ENCODE peak calls at places on chromosomes 7 and 10, in eight cellular contexts. T, Z, V, Q, I, E, O and H are unnamed samples.

GRCh38 chr10:132776186-132776585 is 9.8 kb downstream of the NKX6-2 start:
- DNase-seq in Z (no peak), I (no peak), E (no peak), T (no peak), V (no peak), Q (no peak), O (no peak), H (no peak)

GRCh38 chr10:1643161-1643910 is 94.0 kb downstream of the ADARB2 start:
- DNase-seq in V (no peak), I (no peak), Q (no peak), Z (peak), O (no peak), E (no peak), T (peak), H (no peak)

GRCh38 chr7:68420342-68420750 is 1177.9 kb upstream of the AUTS2 start:
- DNase-seq in I (no peak), Q (no peak), O (no peak), E (no peak), V (no peak), Z (no peak), T (no peak), H (no peak)

GRCh38 chr10:87845624-87846377 is 17.5 kb downstream of the KLLN start:
- DNase-seq in I (peak), Z (no peak), Q (no peak), T (no peak), O (no peak), V (no peak), E (peak), H (no peak)

GRCh38 chr7:150977382-150978135 is 562 bp downstream of the KCNH2 start:
- DNase-seq in I (no peak), T (peak), O (no peak), Z (peak), Q (no peak), E (no peak), V (no peak), H (no peak)

GRCh38 chr10:3122034-3122433 is 50.5 kb downstream of the PITRM1 start:
- DNase-seq in T (no peak), O (no peak), I (no peak), Z (no peak), Q (no peak), V (no peak), E (no peak), H (no peak)

GRCh38 chr10:58700576-58700975 is 187.9 kb downstream of the BICC1 start:
- DNase-seq in Q (no peak), I (no peak), O (no peak), E (no peak), T (no peak), V (no peak), Z (no peak), H (no peak)

GRCh38 chr7:25522727-25523126 is 294.4 kb upstream of the NPVF start:
- DNase-seq in E (no peak), Q (no peak), Z (no peak), O (no peak), V (no peak), T (peak), I (no peak), H (no peak)

GRCh38 chr7:100673942-100674431 is 447 bp downstream of the GNB2 start:
- DNase-seq in Z (no peak), I (peak), T (peak), V (peak), Q (no peak), E (no peak), O (peak), H (peak)

GRCh38 chr7:47327698-47328391 is 254.1 kb downstream of the TNS3 start:
- DNase-seq in T (no peak), Q (no peak), Z (peak), I (peak), E (peak), O (peak), V (no peak), H (peak)

GRCh38 chr10:121862624-121863023 is 65.2 kb downstream of the ATE1 start:
- DNase-seq in I (no peak), V (no peak), E (no peak), Z (peak), T (no peak), O (no peak), Q (no peak), H (no peak)

GRCh38 chr10:45564303-45564959 is 108.1 kb downstream of the ZFAND4 start:
- DNase-seq in I (no peak), Q (no peak), Z (no peak), T (no peak), V (no peak), E (no peak), O (no peak), H (no peak)

GRCh38 chr7:91852263-91852741 is 28.2 kb downstream of the MTERF1 start:
- DNase-seq in O (no peak), Z (peak), Q (no peak), I (peak), V (no peak), E (no peak), T (peak), H (peak)

GRCh38 chr10:1605999-1606940 is 131.1 kb downstream of the ADARB2 start:
- DNase-seq in I (no peak), Q (no peak), T (no peak), V (no peak), E (no peak), Z (no peak), O (no peak), H (no peak)

GRCh38 chr10:104318096-104318725 is 20.1 kb downstream of the ITPRIP start:
- DNase-seq in T (no peak), Q (no peak), Z (no peak), V (no peak), O (peak), E (no peak), I (no peak), H (no peak)

GRCh38 chr7:22607180-22607579 is 107.2 kb upstream of the STEAP1B start:
- DNase-seq in E (no peak), Q (no peak), V (no peak), Z (no peak), I (no peak), O (no peak), T (no peak), H (no peak)

GRCh38 chr7:37113661-37114355 is 334.9 kb downstream of the ELMO1 start:
- DNase-seq in V (no peak), Q (no peak), T (no peak), O (no peak), E (no peak), I (peak), Z (no peak), H (no peak)

GRCh38 chr10:130105724-130106123 is 4.9 kb downstream of the C10orf143 start:
- DNase-seq in I (no peak), V (no peak), Z (peak), O (no peak), Q (no peak), E (no peak), T (no peak), H (no peak)

GRCh38 chr7:47119408-47119807 is 462.5 kb downstream of the TNS3 start:
- DNase-seq in T (no peak), Q (no peak), E (no peak), Z (no peak), I (no peak), V (no peak), O (no peak), H (no peak)

GRCh38 chr10:48931188-48931587 is 8.5 kb downstream of the LRRC18 start:
- DNase-seq in I (no peak), Z (peak), V (no peak), O (no peak), E (no peak), Q (no peak), T (no peak), H (no peak)

GRCh38 chr7:21580073-21580521 is 37.3 kb downstream of the DNAH11 start:
- DNase-seq in V (no peak), I (peak), Q (no peak), T (no peak), Z (no peak), E (no peak), O (no peak), H (peak)

GRCh38 chr7:99296471-99296870 is 23.8 kb downstream of the MYH16 start:
- DNase-seq in V (no peak), Q (no peak), T (no peak), I (no peak), Z (peak), E (no peak), O (no peak), H (no peak)

GRCh38 chr10:14409247-14409646 is 78.5 kb upstream of the FRMD4A start:
- DNase-seq in O (no peak), E (no peak), T (no peak), Z (no peak), I (no peak), Q (no peak), V (no peak), H (no peak)

GRCh38 chr10:46026106-46026505 is 4.3 kb downstream of the NCOA4 start:
- DNase-seq in T (no peak), O (no peak), Z (no peak), Q (no peak), V (no peak), I (no peak), E (no peak), H (no peak)

GRCh38 chr10:7537126-7537525 is 126.3 kb upstream of the SFMBT2 start:
- DNase-seq in T (no peak), O (no peak), Q (no peak), Z (no peak), E (no peak), I (no peak), V (no peak), H (no peak)

DNA sequence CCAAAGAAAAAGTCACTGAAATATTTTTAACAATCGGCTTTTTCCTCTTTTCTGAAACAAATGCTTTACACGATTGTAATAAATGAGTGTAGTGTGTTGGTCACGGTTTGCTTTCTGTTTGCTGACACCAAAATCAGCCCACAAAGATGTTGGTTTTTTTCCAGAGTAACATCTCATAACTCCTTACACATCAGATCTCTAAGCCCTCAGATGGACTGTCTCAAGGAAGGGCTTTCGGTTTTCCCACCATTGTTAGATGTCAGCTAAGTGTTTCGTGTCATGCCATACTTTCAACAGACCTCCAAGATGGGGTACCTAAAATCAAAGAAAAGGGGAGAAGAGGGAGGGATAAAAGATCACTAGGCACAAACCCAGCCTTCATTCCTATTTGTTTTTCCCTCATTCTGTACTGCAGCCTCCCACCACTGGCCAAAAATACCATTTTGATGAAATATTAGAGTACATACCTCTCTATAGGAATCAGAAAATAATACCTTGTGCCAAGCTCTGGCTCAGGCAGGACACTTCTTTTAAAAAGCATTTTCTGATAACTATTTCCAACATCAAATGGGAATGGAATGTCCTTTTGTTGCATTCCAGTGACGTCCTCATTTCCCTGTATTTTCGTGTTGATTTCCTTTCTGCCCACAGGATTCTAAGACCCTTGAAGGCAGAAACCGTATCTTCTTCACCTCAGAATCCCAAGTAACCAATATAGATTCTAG is 159.1 kb downstream of the DGKI start:
- DNase-seq in E (no peak), Q (no peak), I (no peak), T (no peak), O (no peak), Z (no peak), V (no peak), H (no peak)
- H3K27ac ChIP-seq in E (no peak), Q (no peak), I (no peak), T (no peak), O (no peak), Z (no peak), V (no peak), H (no peak)

DNA sequence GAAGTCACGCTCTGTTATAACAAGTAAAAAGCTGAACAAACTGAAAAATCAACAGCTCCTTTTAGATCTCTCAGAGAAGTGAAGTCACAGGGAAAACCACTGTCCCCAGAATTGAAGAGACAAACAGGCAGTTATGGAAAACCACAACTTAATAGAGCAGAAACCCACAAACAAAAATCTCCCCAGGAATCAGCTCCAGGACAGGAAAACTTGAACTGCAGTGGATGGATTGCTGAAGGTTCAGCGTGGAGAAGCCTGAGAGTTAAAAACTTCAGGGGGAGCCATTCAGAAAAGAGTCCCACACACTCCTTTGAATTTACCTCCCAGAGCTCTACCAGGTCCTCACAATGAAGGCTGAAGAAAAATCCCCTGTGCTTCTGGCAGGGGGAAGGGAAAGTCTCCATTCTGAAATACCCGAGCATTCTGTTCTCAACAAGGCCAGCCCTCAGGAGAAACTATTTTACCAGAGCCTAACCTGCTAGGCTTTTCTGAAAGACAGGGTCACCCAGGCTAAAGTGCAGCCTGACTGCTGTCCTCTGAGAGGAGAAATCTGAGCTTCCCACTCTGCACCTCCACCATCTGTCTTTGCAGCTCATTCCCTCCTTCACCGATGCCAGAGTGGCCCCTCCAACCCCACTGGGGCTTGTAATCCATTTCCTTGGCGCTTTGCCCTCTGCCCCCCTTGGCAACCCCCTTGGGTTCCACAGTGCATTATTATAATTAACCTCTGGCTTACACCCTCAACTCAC is 65.0 kb upstream of the CCNY start:
- DNase-seq in O (no peak), T (no peak), E (no peak), I (no peak), Q (no peak), V (no peak), Z (no peak), H (no peak)
- H3K27ac ChIP-seq in O (no peak), T (no peak), E (no peak), I (no peak), Q (no peak), V (no peak), Z (no peak), H (no peak)

DNA sequence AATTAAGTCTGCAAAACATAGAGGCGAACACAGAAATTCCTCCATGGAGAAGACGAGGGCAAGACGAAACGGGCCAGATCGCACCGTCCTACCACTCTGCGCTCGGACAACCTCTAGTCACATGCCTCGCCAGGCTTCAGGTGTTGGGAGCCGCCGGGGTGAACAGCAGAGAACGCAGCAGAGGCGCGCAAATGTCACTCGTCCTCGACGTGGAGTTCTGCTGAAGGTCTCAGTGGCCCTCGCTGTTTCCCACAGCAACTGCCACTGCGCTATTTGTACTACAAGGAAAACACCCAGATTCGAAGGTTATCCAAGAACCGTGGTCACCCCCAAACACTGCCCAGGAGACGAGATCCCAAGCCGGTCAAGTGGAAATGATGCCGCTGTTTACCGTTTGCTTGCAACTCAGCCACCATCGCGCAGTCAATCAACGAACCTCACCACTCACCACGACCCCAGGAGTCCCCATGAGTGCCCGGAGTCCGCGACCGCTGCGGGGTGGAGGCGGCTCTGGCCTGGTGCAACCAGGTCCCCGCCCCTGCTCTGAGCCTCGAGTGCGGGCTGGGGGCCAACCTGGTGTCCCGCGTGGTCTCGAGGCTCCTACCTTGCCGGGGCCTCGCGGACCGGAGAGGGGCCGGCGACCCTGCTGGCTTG is 9.1 kb downstream of the CTBP2 start:
- DNase-seq in V (no peak), O (no peak), T (no peak), Z (no peak), Q (no peak), E (no peak), I (no peak), H (no peak)
- H3K27ac ChIP-seq in V (no peak), O (no peak), T (no peak), Z (peak), Q (no peak), E (no peak), I (no peak), H (peak)

GRCh38 chr7:55473935-55474334 is 98.4 kb downstream of the VOPP1 start:
- DNase-seq in O (peak), V (no peak), E (no peak), I (no peak), T (no peak), Q (no peak), Z (no peak), H (no peak)
- H3K27ac ChIP-seq in O (no peak), V (peak), E (no peak), I (no peak), T (no peak), Q (no peak), Z (no peak), H (no peak)

DNA sequence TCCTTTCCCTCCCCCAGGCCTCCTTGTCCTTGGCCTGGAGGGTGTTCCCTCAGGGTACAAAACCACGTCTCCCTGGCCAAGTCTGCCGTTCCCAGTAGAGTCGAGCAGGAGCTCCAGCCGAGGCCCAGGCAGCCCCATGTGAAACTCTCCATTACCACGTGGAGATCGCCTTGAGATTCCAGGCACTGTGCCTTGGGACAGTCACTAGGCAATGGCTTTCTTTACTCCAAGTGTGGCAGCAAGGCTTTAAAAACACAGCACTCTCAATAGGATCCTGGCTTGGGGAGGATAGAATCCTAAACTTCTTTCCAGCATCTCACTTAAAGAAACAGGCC is 57.5 kb downstream of the PLXNA4 start:
- DNase-seq in Q (no peak), O (no peak), I (no peak), E (no peak), Z (no peak), T (no peak), V (no peak), H (no peak)
- H3K27ac ChIP-seq in Q (no peak), O (no peak), I (no peak), E (no peak), Z (no peak), T (no peak), V (no peak), H (no peak)

DNA sequence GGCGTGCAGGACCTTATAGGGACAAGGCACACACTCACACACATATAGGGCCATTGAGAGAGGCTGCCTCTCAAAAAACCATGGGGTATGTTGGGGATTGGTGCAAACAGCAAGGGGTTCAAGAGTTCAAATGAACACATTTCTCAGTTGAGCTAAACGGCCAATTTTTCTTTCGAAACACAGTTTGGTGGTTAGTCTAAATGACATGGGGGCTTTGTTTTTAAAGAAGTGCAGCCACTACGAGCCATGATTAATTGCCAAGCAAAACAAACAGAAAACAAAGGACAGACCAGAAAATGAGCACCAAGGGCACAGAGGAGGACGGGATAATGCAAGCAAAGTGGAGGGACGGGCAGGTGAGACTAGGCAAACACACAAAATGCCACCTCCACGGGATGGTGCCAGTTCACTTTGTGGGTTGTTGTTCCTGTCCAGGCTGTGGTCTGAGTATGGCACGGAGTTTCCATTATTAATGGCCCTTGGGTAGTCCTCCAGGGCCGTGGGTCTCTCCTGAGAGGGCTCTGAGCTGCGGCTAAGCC is 64.5 kb upstream of the PDLIM1 start:
- DNase-seq in V (no peak), Z (no peak), O (no peak), I (no peak), Q (no peak), T (no peak), E (no peak), H (no peak)
- H3K27ac ChIP-seq in V (no peak), Z (no peak), O (no peak), I (no peak), Q (no peak), T (no peak), E (no peak), H (no peak)